ENCODE peak calls at places on chromosomes 6 and 20, in four cellular contexts. V is heart left ventricle, A is spleen, M is brain microvascular endothelial cell. G is an unnamed sample.

GRCh38 chr20:46820682-46821081 is 74.0 kb upstream of the EYA2 start:
- DNase-seq in V (no peak), A (no peak), M (no peak), G (no peak)

GRCh38 chr6:84762941-84763396 is 1.4 kb downstream of the TBX18 start:
- DNase-seq in V (no peak), A (no peak), M (no peak), G (no peak)

GRCh38 chr6:70394518-70395300 is 18.6 kb upstream of the FAM135A start:
- DNase-seq in V (no peak), A (no peak), M (no peak), G (no peak)

GRCh38 chr6:18904681-18905080 is 517.5 kb downstream of the RNF144B start:
- DNase-seq in V (no peak), A (no peak), M (no peak), G (no peak)

GRCh38 chr6:147201885-147202515 is 2.2 kb upstream of the STXBP5 start:
- DNase-seq in V (no peak), A (no peak), M (peak), G (no peak)

GRCh38 chr6:125924169-125924568 is 32.4 kb upstream of the HINT3 start:
- DNase-seq in V (no peak), A (no peak), M (no peak), G (no peak)

GRCh38 chr6:148892247-148892646 is 145.4 kb downstream of the UST start:
- DNase-seq in V (no peak), A (no peak), M (no peak), G (no peak)

GRCh38 chr6:20952605-20953004 is 418.3 kb downstream of the CDKAL1 start:
- DNase-seq in V (peak), A (no peak), M (peak), G (peak)

GRCh38 chr6:15689586-15690450 is 27.0 kb upstream of the DTNBP1 start:
- DNase-seq in V (no peak), A (no peak), M (no peak), G (no peak)

GRCh38 chr6:85747654-85748053 is 105.0 kb upstream of the SYNCRIP start:
- DNase-seq in V (no peak), A (no peak), M (peak), G (peak)

GRCh38 chr6:56794421-56794820 is 151.7 kb upstream of the DST start:
- DNase-seq in V (no peak), A (no peak), M (no peak), G (no peak)

GRCh38 chr6:56799966-56800365 is 154.9 kb upstream of the BEND6 start:
- DNase-seq in V (no peak), A (no peak), M (no peak), G (no peak)

GRCh38 chr6:56793938-56794337 is 151.2 kb upstream of the DST start:
- DNase-seq in V (no peak), A (no peak), M (no peak), G (no peak)

GRCh38 chr6:56798163-56798562 is 155.5 kb upstream of the DST start:
- DNase-seq in V (no peak), A (no peak), M (peak), G (no peak)

GRCh38 chr6:56795852-56796532 is 153.3 kb upstream of the DST start:
- DNase-seq in V (no peak), A (no peak), M (no peak), G (peak)
- H3K27ac ChIP-seq in V (peak), A (no peak), M (no peak), G (peak)

GRCh38 chr6:131948692-131949614 is 2.2 kb downstream of the CCN2 start:
- DNase-seq in V (peak), A (no peak), M (peak), G (peak)
- H3K27ac ChIP-seq in V (peak), A (peak), M (peak), G (peak)

GRCh38 chr6:116529466-116529969 is 16.0 kb downstream of the TRAPPC3L start:
- DNase-seq in V (no peak), A (no peak), M (no peak), G (no peak)
- H3K27ac ChIP-seq in V (no peak), A (no peak), M (no peak), G (no peak)

GRCh38 chr6:154297210-154297609 is 59.4 kb downstream of the IPCEF1 start:
- DNase-seq in V (no peak), A (no peak), M (no peak), G (no peak)

GRCh38 chr6:154297711-154298110 is 58.9 kb downstream of the IPCEF1 start:
- DNase-seq in V (peak), A (no peak), M (no peak), G (no peak)

GRCh38 chr6:154295733-154296132 is 60.9 kb downstream of the IPCEF1 start:
- DNase-seq in V (no peak), A (no peak), M (no peak), G (no peak)

GRCh38 chr6:154301086-154301625 is 55.4 kb downstream of the IPCEF1 start:
- DNase-seq in V (no peak), A (no peak), M (no peak), G (no peak)

DNA sequence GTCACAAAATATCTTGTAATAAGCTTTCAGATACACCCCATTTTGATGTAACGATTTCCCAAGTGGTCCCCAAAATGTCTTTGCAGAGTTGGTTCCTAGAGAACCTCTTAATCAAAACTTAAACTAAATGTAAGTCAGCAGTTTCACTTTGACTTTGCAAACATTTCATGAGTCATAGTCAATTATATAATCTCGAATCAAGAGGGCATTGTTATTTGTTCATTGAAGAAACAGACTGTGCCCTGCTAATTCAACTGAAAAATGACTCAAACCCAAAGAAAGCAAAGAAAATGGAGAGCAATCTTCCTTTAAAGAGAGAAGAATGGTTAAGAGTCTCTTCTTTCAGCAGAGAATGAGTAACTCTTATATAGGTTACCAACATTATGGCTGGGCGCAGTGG is 58.3 kb downstream of the IPCEF1 start:
- DNase-seq in V (no peak), A (no peak), M (no peak), G (no peak)
- H3K27ac ChIP-seq in V (peak), A (no peak), M (no peak), G (peak)

GRCh38 chr6:1025821-1026220 is 286.1 kb upstream of the FOXQ1 start:
- DNase-seq in V (no peak), A (no peak), M (no peak), G (no peak)

GRCh38 chr6:1028744-1029143 is 283.2 kb upstream of the FOXQ1 start:
- DNase-seq in V (no peak), A (peak), M (no peak), G (no peak)

GRCh38 chr6:1027109-1027794 is 284.6 kb upstream of the FOXQ1 start:
- DNase-seq in V (no peak), A (no peak), M (peak), G (peak)

GRCh38 chr6:1029196-1029595 is 282.7 kb upstream of the FOXQ1 start:
- DNase-seq in V (no peak), A (no peak), M (no peak), G (no peak)

GRCh38 chr6:1027795-1028569 is 283.9 kb upstream of the FOXQ1 start:
- DNase-seq in V (no peak), A (no peak), M (no peak), G (no peak)
- H3K27ac ChIP-seq in V (no peak), A (no peak), M (no peak), G (no peak)

DNA sequence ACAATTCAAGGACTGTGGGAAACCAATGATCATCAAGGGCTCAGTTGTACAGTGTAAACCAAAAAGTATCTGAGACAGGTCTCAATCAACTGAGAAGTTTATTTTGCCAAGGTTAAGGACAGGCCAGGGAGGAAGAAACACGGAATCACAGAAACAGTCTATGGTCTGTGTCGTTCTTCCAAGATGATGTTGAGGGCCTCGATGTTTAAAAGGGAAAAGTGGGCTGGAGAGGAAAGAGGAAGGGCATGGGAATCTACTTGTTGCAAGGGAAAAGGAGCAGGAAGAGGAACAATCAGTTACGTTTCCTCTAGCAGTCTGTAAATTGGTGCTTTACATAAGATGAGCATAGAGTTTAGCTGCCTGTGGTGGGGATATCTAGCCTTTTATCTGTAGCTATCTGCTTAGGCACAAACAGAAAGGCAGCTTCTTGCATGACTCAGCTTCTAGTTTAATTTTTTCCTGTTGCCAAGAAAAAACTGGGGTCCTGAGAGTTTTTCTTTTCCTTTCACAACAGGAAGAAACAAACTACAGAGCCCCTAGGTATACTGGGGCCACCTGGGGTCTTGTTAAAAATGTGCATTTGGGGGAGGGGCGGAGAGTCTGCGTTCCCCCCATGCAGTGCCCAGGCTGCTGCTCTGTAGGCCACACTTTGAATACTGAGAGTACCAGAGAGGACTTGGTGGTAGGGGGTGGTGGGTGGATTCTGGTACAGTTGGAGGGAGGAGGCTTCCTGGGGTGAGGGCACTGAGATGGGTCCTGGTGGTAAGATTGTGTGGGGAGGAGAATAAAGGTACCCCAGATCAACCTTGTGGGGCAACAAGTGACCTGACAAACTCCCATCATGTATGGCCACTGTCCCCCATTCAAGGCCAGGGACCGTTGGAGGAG is 35.3 kb upstream of the EZR start:
- DNase-seq in V (no peak), A (no peak), M (peak), G (no peak)
- H3K27ac ChIP-seq in V (no peak), A (peak), M (peak), G (peak)

DNA sequence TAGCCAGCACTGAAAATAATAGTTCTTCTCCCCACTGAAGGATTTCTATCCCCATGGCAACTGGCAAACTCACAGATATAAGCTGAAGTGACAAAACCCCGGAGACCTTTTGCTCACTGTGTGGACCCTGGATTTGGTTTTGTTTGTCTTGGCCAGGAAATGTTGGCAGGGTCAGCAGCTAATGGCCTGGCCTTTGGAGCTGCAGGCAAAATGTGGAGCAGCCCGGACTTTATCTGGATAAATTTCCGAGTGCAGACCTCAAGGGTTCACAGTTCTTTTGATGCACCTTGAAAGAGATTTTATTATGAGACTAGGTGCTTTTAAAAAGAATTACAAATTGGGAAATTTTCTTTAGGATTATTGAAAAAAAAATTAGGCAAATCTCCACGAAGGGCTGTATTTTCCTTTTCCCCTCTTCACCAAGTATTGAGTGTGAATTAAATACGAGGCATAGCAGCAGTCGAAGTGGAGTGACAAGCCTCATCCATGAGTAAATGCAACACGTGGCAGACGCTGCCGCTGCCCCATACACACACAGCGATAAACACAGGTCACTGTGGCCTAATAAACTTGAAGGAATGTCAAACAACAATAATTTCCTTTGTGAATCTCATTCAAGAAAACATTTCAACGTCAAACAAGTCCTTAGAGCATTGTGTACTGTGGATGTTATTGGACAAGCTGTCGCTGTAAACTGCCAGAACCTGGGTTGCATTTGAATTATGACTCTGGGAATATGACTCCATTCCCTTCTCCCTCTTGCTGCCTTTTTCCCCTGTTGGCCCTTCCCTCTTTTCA is 35.1 kb upstream of the CCN6 start:
- DNase-seq in V (peak), A (no peak), M (peak), G (peak)
- H3K27ac ChIP-seq in V (peak), A (no peak), M (no peak), G (peak)

GRCh38 chr6:44052419-44053011 is 74.7 kb downstream of the MRPL14 start:
- DNase-seq in V (no peak), A (peak), M (peak), G (no peak)
- H3K27ac ChIP-seq in V (peak), A (no peak), M (peak), G (no peak)

GRCh38 chr20:35621560-35621946 is 5.9 kb downstream of the SPAG4 start:
- DNase-seq in V (no peak), A (peak), M (no peak), G (no peak)
- H3K27ac ChIP-seq in V (no peak), A (no peak), M (no peak), G (no peak)

G was measured in SJSA1.